ENCODE peak calls at places on chromosomes 6 and 20, in eight cellular contexts. O is bronchial epithelial cell; Y is heart right ventricle; R is T-helper 17 cell; F is left colon; A is left cardiac atrium; E is stimulated activated CD4-positive, alpha-beta T cell treated with anti-CD3 and anti-CD28 coated beads, Interleukin-12 subunit alpha, Interleukin-12 subunit beta, amount 100 ng/mL, for 24 hours; S is hepatocyte. Z is an unnamed sample.

GRCh38 chr20:44776977-44777376 is 31.3 kb downstream of the KCNK15 start:
- DNase-seq in O (peak; percentile 13), Y (peak; percentile 25), R (no peak), F (no peak), A (no peak), E (no peak), S (peak; percentile 54), Z (no peak)

GRCh38 chr20:33183292-33183691 is 15.3 kb downstream of the BPIFA2 start:
- DNase-seq in O (no peak), Y (no peak), R (no peak), F (no peak), A (no peak), E (no peak), S (no peak), Z (no peak)

GRCh38 chr6:4108561-4109093 is 26.7 kb downstream of the ECI2 start:
- DNase-seq in O (no peak), Y (no peak), R (no peak), F (no peak), A (no peak), E (no peak), S (no peak), Z (no peak)

GRCh38 chr6:13091192-13091591 is 237.1 kb downstream of the TBC1D7 start:
- DNase-seq in O (no peak), Y (no peak), R (no peak), F (no peak), A (no peak), E (no peak), S (no peak), Z (no peak)

GRCh38 chr6:19052219-19052618 is 665.1 kb downstream of the RNF144B start:
- DNase-seq in O (peak; percentile 64), Y (no peak), R (no peak), F (no peak), A (no peak), E (no peak), S (no peak), Z (no peak)

GRCh38 chr6:1820714-1821113 is 211.0 kb downstream of the FOXC1 start:
- DNase-seq in O (no peak), Y (no peak), R (no peak), F (no peak), A (no peak), E (no peak), S (no peak), Z (no peak)

GRCh38 chr6:146650799-146651481 is 52.2 kb downstream of the ADGB start:
- DNase-seq in O (peak; percentile 13), Y (no peak), R (no peak), F (no peak), A (no peak), E (no peak), S (no peak), Z (no peak)

GRCh38 chr20:63876489-63877036 is 11.5 kb downstream of the TPD52L2 start:
- DNase-seq in O (no peak), Y (no peak), R (no peak), F (no peak), A (no peak), E (no peak), S (no peak), Z (no peak)

GRCh38 chr6:37209461-37210205 is 39.7 kb downstream of the PIM1 start:
- DNase-seq in O (no peak), Y (no peak), R (peak; percentile 26), F (no peak), A (no peak), E (no peak), S (no peak), Z (no peak)

GRCh38 chr6:31479933-31480535 is 17.9 kb upstream of the MICB start:
- DNase-seq in O (no peak), Y (no peak), R (no peak), F (no peak), A (no peak), E (no peak), S (no peak), Z (no peak)

GRCh38 chr6:121297699-121298098 is 36.6 kb downstream of the TBC1D32 start:
- DNase-seq in O (no peak), Y (no peak), R (no peak), F (no peak), A (no peak), E (no peak), S (no peak), Z (no peak)

GRCh38 chr20:48990467-48990866 is 55.6 kb upstream of the CSE1L start:
- DNase-seq in O (no peak), Y (no peak), R (no peak), F (no peak), A (no peak), E (no peak), S (no peak), Z (no peak)

Z was measured in stomach.